ENCODE peak calls at places on chromosomes 13 and 19, in five cellular contexts. I is mucosa of descending colon, K is RWPE1, M is foreskin fibroblast, S is ascending aorta. Z is an unnamed sample.

GRCh38 chr13:60990032-60990733 is 425.5 kb downstream of the PCDH20 start:
- DNase-seq in I (peak; percentile 16), K (no peak), M (no peak), S (no peak), Z (no peak)

GRCh38 chr13:29591310-29591709 is 4.2 kb downstream of the SLC7A1 start:
- DNase-seq in I (no peak), K (no peak), M (peak; percentile 61), S (no peak), Z (no peak)

GRCh38 chr13:37134411-37135041 is 29.1 kb upstream of the CSNK1A1L start:
- DNase-seq in I (no peak), K (no peak), M (peak; percentile 28), S (no peak), Z (no peak)

GRCh38 chr13:44703371-44703770 is 127.2 kb upstream of the TSC22D1 start:
- DNase-seq in I (no peak), K (no peak), M (peak; percentile 82), S (no peak), Z (no peak)

GRCh38 chr13:100039740-100040139 is 49.2 kb upstream of the PCCA start:
- DNase-seq in I (no peak), K (no peak), M (peak; percentile 9), S (no peak), Z (no peak)

GRCh38 chr19:10270616-10271394 is at the start of gene ICAM1:
- DNase-seq in I (peak; percentile 76), K (peak; percentile 45), M (peak; percentile 71), S (peak; percentile 87), Z (peak; percentile 70)

GRCh38 chr13:26046639-26047038 is 5.2 kb downstream of the SHISA2 start:
- DNase-seq in I (no peak), K (no peak), M (no peak), S (no peak), Z (no peak)

GRCh38 chr13:49678172-49678914 is 12.9 kb downstream of the EBPL start:
- DNase-seq in I (no peak), K (no peak), M (no peak), S (no peak), Z (no peak)

GRCh38 chr19:4852484-4852883 is 15.0 kb downstream of the PLIN3 start:
- DNase-seq in I (no peak), K (no peak), M (no peak), S (no peak), Z (no peak)

GRCh38 chr19:13053761-13054604 is 48.7 kb downstream of the LYL1 start:
- DNase-seq in I (peak; percentile 63), K (peak; percentile 83), M (peak; percentile 97), S (peak; percentile 93), Z (no peak)

GRCh38 chr19:13781547-13781946 is 7.3 kb downstream of the C19orf53 start:
- DNase-seq in I (peak; percentile 64), K (peak; percentile 83), M (peak; percentile 80), S (peak; percentile 96), Z (no peak)

GRCh38 chr19:27901078-27901477 is 1311.9 kb downstream of the UQCRFS1 start:
- DNase-seq in I (no peak), K (no peak), M (no peak), S (no peak), Z (no peak)

GRCh38 chr13:33725340-33725739 is 92.6 kb upstream of the RFC3 start:
- DNase-seq in I (no peak), K (no peak), M (no peak), S (no peak), Z (no peak)

GRCh38 chr19:31261651-31262331 is 87.4 kb downstream of the TSHZ3 start:
- DNase-seq in I (no peak), K (no peak), M (no peak), S (no peak), Z (no peak)

GRCh38 chr13:100941811-100942361 is 267.3 kb upstream of the TMTC4 start:
- DNase-seq in I (no peak), K (no peak), M (no peak), S (no peak), Z (no peak)

GRCh38 chr13:51804295-51805172 is 571 bp upstream of the DHRS12 start:
- DNase-seq in I (peak; percentile 52), K (no peak), M (no peak), S (no peak), Z (no peak)

GRCh38 chr19:19406878-19407639 is 1.6 kb downstream of the GATAD2A start:
- DNase-seq in I (peak; percentile 72), K (no peak), M (peak; percentile 34), S (no peak), Z (no peak)

GRCh38 chr19:15587663-15588062 is 27.4 kb upstream of the CYP4F8 start:
- DNase-seq in I (peak; percentile 6), K (no peak), M (no peak), S (no peak), Z (no peak)

GRCh38 chr19:33248954-33249613 is 23.4 kb upstream of the SLC7A10 start:
- DNase-seq in I (no peak), K (peak; percentile 20), M (no peak), S (no peak), Z (no peak)
- TF ChIP-seq CTCF in I (no peak), K (no peak), M (no peak), S (no peak), Z (no peak)

GRCh38 chr19:18319591-18320135 is 3.2 kb downstream of the LSM4 start:
- DNase-seq in I (peak; percentile 93), K (no peak), M (no peak), S (no peak), Z (no peak)

GRCh38 chr19:18320865-18321728 is 1.8 kb downstream of the LSM4 start:
- DNase-seq in I (peak; percentile 87), K (no peak), M (no peak), S (no peak), Z (no peak)

GRCh38 chr19:18322318-18322758 is 538 bp downstream of the LSM4 start:
- DNase-seq in I (peak; percentile 89), K (peak; percentile 67), M (peak; percentile 68), S (peak; percentile 74), Z (no peak)

GRCh38 chr19:18321729-18322091 is 1.2 kb downstream of the LSM4 start:
- DNase-seq in I (no peak), K (no peak), M (no peak), S (no peak), Z (no peak)

GRCh38 chr19:18322759-18323460 is at the start of gene LSM4:
- DNase-seq in I (peak; percentile 99), K (peak; percentile 99), M (peak; percentile 96), S (peak; percentile 99), Z (peak; percentile 98)
- TF ChIP-seq CTCF in I (peak; percentile 1), K (peak; percentile 51), M (no peak), S (peak; percentile 31), Z (no peak)

GRCh38 chr19:49210901-49211451 is 53.4 kb downstream of the TRPM4 start:
- DNase-seq in I (no peak), K (no peak), M (no peak), S (no peak), Z (no peak)

GRCh38 chr19:49212302-49212701 is 54.7 kb downstream of the TRPM4 start:
- DNase-seq in I (no peak), K (peak; percentile 42), M (no peak), S (no peak), Z (no peak)

GRCh38 chr19:49216076-49216475 is 58.5 kb downstream of the TRPM4 start:
- DNase-seq in I (no peak), K (peak; percentile 55), M (peak; percentile 56), S (no peak), Z (no peak)

GRCh38 chr19:49214701-49215100 is 57.1 kb downstream of the TRPM4 start:
- DNase-seq in I (no peak), K (no peak), M (no peak), S (no peak), Z (no peak)

DNA sequence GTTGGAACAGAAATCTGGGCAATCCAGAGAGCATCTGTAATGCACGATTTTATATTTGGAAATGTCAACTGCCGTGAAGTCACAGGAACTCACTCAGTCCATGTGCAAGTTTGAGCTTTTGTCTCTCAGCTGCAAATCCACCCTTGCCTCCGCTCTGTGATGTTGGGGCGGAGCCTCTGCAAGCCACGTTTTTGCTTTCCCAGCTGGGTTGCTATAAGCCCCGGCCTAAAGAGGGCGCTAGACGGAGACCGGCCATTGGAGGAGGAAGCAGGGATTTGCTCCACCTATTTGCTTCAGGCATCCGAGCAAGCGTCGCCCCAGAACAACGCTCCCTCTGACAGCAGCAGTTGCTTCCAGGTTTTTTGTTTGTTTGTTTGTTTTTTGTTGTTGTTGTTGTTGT is 56.2 kb downstream of the TRPM4 start:
- DNase-seq in I (no peak), K (no peak), M (no peak), S (no peak), Z (no peak)
- TF ChIP-seq CTCF in I (no peak), K (no peak), M (peak; percentile 10), S (no peak), Z (no peak)

GRCh38 chr13:110272651-110273050 is 34.3 kb downstream of the COL4A1 start:
- DNase-seq in I (no peak), K (no peak), M (no peak), S (no peak), Z (no peak)

GRCh38 chr13:110276553-110276950 is 30.4 kb downstream of the COL4A1 start:
- DNase-seq in I (no peak), K (no peak), M (no peak), S (no peak), Z (no peak)

GRCh38 chr13:110273254-110273653 is 33.7 kb downstream of the COL4A1 start:
- DNase-seq in I (no peak), K (no peak), M (no peak), S (peak; percentile 51), Z (no peak)

GRCh38 chr13:110275931-110276552 is 30.9 kb downstream of the COL4A1 start:
- DNase-seq in I (no peak), K (no peak), M (no peak), S (peak; percentile 60), Z (no peak)

DNA sequence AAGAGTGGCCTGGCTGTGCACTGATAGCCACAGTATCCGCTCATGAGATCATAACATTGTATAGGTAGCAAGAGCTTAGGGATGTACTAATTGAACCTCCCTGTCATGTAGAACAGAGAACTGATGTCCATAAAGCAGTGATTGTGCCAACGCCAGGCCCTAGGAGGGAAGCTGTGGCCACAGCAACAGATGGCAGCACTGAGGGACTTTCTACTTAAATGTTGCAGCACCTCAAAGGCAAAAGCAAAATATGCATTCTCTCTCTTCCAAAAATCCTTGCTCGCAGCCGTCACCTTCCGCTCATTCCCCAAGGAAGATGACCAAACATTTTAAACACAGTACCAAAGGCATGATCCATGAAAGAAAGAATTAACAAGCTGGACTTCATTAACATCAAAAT is 32.3 kb downstream of the COL4A1 start:
- DNase-seq in I (no peak), K (no peak), M (no peak), S (peak; percentile 74), Z (no peak)
- TF ChIP-seq CTCF in I (no peak), K (no peak), M (peak; percentile 7), S (peak; percentile 11), Z (no peak)

GRCh38 chr13:41111454-41111853 is 21.1 kb downstream of the KBTBD6 start:
- DNase-seq in I (no peak), K (no peak), M (peak; percentile 13), S (no peak), Z (no peak)
- TF ChIP-seq CTCF in I (no peak), K (no peak), M (no peak), S (no peak), Z (no peak)

GRCh38 chr19:36418287-36419001 is at the start of gene ZFP82:
- DNase-seq in I (peak; percentile 78), K (peak; percentile 33), M (peak; percentile 73), S (peak; percentile 78), Z (peak; percentile 87)
- TF ChIP-seq CTCF in I (no peak), K (no peak), M (no peak), S (no peak), Z (no peak)

GRCh38 chr13:79423340-79423739 is 17.3 kb upstream of the RBM26 start:
- DNase-seq in I (no peak), K (no peak), M (no peak), S (no peak), Z (no peak)
- TF ChIP-seq CTCF in I (no peak), K (no peak), M (no peak), S (no peak), Z (no peak)

GRCh38 chr19:54172764-54173699 is at the start of gene TMC4:
- DNase-seq in I (peak; percentile 86), K (peak; percentile 69), M (no peak), S (no peak), Z (no peak)
- TF ChIP-seq CTCF in I (peak; percentile 63), K (no peak), M (no peak), S (no peak), Z (no peak)